ENCODE peak calls at places on chromosomes 4 and X, in six cellular contexts. A is iris pigment epithelial cell, Z is NCI-H2029, N is Right ventricle myocardium superior, T is HFFc6, V is GM12891. D is an unnamed sample.

GRCh38 chr4:56342746-56343145 is 44.5 kb downstream of the AASDH start:
- DNase-seq in V (no peak), T (no peak), N (no peak), Z (no peak), A (no peak), D (no peak)

GRCh38 chr4:91070736-91071135 is 943.5 kb downstream of the CCSER1 start:
- DNase-seq in Z (no peak), N (no peak), A (no peak), T (no peak), V (no peak), D (no peak)

GRCh38 chrX:33307954-33308353 is 96.6 kb upstream of the DMD start:
- DNase-seq in T (no peak), A (peak), V (no peak), N (no peak), Z (no peak), D (peak)

GRCh38 chr4:67871867-67872266 is 11.9 kb downstream of the TMPRSS11D start:
- DNase-seq in V (peak), N (no peak), Z (no peak), A (peak), T (peak), D (peak)

GRCh38 chr4:7964890-7965662 is 25.4 kb upstream of the AFAP1 start:
- DNase-seq in A (peak), N (peak), T (no peak), V (no peak), Z (no peak), D (peak)

GRCh38 chrX:134732152-134732551 is 73.9 kb upstream of the PLAC1 start:
- DNase-seq in V (no peak), Z (no peak), T (no peak), N (no peak), A (no peak), D (no peak)

GRCh38 chr4:36006226-36006625 is 238.1 kb downstream of the ARAP2 start:
- DNase-seq in Z (no peak), A (peak), V (no peak), N (no peak), T (no peak), D (peak)

GRCh38 chr4:40233227-40233626 is 36.4 kb downstream of the RHOH start:
- DNase-seq in Z (no peak), V (no peak), N (no peak), A (no peak), T (no peak), D (no peak)

GRCh38 chr4:137390707-137391106 is 141.6 kb downstream of the PCDH18 start:
- DNase-seq in A (peak), Z (no peak), T (no peak), N (no peak), V (no peak), D (peak)

GRCh38 chrX:130799393-130799792 is 103.6 kb downstream of the ENOX2 start:
- DNase-seq in T (peak), Z (no peak), V (no peak), A (peak), N (no peak), D (peak)

GRCh38 chr4:36026348-36026747 is 218.0 kb downstream of the ARAP2 start:
- DNase-seq in V (no peak), A (no peak), T (no peak), N (no peak), Z (no peak), D (no peak)

GRCh38 chr4:53633608-53634007 is 42.3 kb upstream of the LNX1 start:
- DNase-seq in N (peak), Z (no peak), V (no peak), A (peak), T (no peak), D (peak)

GRCh38 chr4:76594152-76594551 is 159.1 kb downstream of the SHROOM3 start:
- DNase-seq in A (no peak), N (no peak), V (no peak), Z (peak), T (no peak), D (no peak)

GRCh38 chr4:3872834-3873313 is 106.7 kb downstream of the ADRA2C start:
- DNase-seq in Z (no peak), V (no peak), A (no peak), T (no peak), N (no peak), D (no peak)

GRCh38 chr4:6705638-6706037 is 4.0 kb downstream of the MRFAP1L1 start:
- DNase-seq in V (no peak), A (no peak), N (no peak), T (no peak), Z (no peak), D (no peak)

D was measured in fibroblast of mammary gland.